ENCODE peak calls at places on chromosomes 5 and 9, in ten cellular contexts. One of them, this sample, is unnamed.
A peak's percentile ranks its signal among the peaks of the same experiment; 100 is the strongest.

GRCh38 chr9:104993291-104993963 is 65.5 kb upstream of the ABCA1 start:
- DNase-seq in uterus: peak; percentile 67
- DNase-seq in vagina: peak; percentile 96
- DNase-seq in ovary: no peak
- DNase-seq in A549: no peak
- DNase-seq in heart left ventricle: peak; percentile 81
- DNase-seq in K562: peak; percentile 61
- DNase-seq in IMR-90: peak; percentile 86
- DNase-seq in spleen: peak; percentile 81
- DNase-seq in upper lobe of left lung: peak; percentile 91
- DNase-seq in this sample: peak; percentile 93

GRCh38 chr9:137031904-137032639 is at the start of gene FUT7:
- DNase-seq in uterus: no peak
- DNase-seq in vagina: no peak
- DNase-seq in ovary: no peak
- DNase-seq in A549: no peak
- DNase-seq in heart left ventricle: no peak
- DNase-seq in K562: no peak
- DNase-seq in IMR-90: no peak
- DNase-seq in spleen: peak; percentile 92
- DNase-seq in upper lobe of left lung: peak; percentile 64
- DNase-seq in this sample: no peak

GRCh38 chr5:45334939-45335338 is 361.2 kb downstream of the HCN1 start:
- DNase-seq in uterus: no peak
- DNase-seq in vagina: no peak
- DNase-seq in ovary: no peak
- DNase-seq in A549: no peak
- DNase-seq in heart left ventricle: no peak
- DNase-seq in K562: no peak
- DNase-seq in IMR-90: no peak
- DNase-seq in spleen: no peak
- DNase-seq in upper lobe of left lung: no peak
- DNase-seq in this sample: no peak

GRCh38 chr9:99249619-99250018 is 27.5 kb downstream of the SEC61B start:
- DNase-seq in uterus: no peak
- DNase-seq in vagina: no peak
- DNase-seq in ovary: no peak
- DNase-seq in A549: no peak
- DNase-seq in heart left ventricle: no peak
- DNase-seq in K562: no peak
- DNase-seq in IMR-90: no peak
- DNase-seq in spleen: no peak
- DNase-seq in upper lobe of left lung: no peak
- DNase-seq in this sample: no peak

GRCh38 chr9:3732077-3733038 is 206.6 kb upstream of the RFX3 start:
- DNase-seq in uterus: peak; percentile 40
- DNase-seq in vagina: no peak
- DNase-seq in ovary: peak; percentile 34
- DNase-seq in A549: peak; percentile 83
- DNase-seq in heart left ventricle: peak; percentile 31
- DNase-seq in K562: peak; percentile 50
- DNase-seq in IMR-90: peak; percentile 90
- DNase-seq in spleen: no peak
- DNase-seq in upper lobe of left lung: peak; percentile 36
- DNase-seq in this sample: peak; percentile 61

GRCh38 chr9:97751510-97751909 is 54.4 kb upstream of the XPA start:
- DNase-seq in uterus: no peak
- DNase-seq in vagina: peak; percentile 22
- DNase-seq in ovary: no peak
- DNase-seq in A549: no peak
- DNase-seq in heart left ventricle: no peak
- DNase-seq in K562: no peak
- DNase-seq in IMR-90: no peak
- DNase-seq in spleen: no peak
- DNase-seq in upper lobe of left lung: no peak
- DNase-seq in this sample: no peak

GRCh38 chr9:5799314-5799713 is 33.6 kb downstream of the ERMP1 start:
- DNase-seq in uterus: no peak
- DNase-seq in vagina: no peak
- DNase-seq in ovary: no peak
- DNase-seq in A549: peak; percentile 73
- DNase-seq in heart left ventricle: no peak
- DNase-seq in K562: peak; percentile 43
- DNase-seq in IMR-90: peak; percentile 59
- DNase-seq in spleen: no peak
- DNase-seq in upper lobe of left lung: no peak
- DNase-seq in this sample: peak; percentile 48

GRCh38 chr5:29077451-29077850 is 2039.1 kb upstream of the CDH9 start:
- DNase-seq in uterus: no peak
- DNase-seq in vagina: no peak
- DNase-seq in ovary: no peak
- DNase-seq in A549: peak; percentile 45
- DNase-seq in heart left ventricle: no peak
- DNase-seq in K562: no peak
- DNase-seq in IMR-90: no peak
- DNase-seq in spleen: no peak
- DNase-seq in upper lobe of left lung: no peak
- DNase-seq in this sample: no peak

GRCh38 chr5:173318338-173318737 is 9.9 kb downstream of the STC2 start:
- DNase-seq in uterus: no peak
- DNase-seq in vagina: no peak
- DNase-seq in ovary: no peak
- DNase-seq in A549: no peak
- DNase-seq in heart left ventricle: no peak
- DNase-seq in K562: no peak
- DNase-seq in IMR-90: no peak
- DNase-seq in spleen: no peak
- DNase-seq in upper lobe of left lung: no peak
- DNase-seq in this sample: no peak

GRCh38 chr5:173319610-173320100 is 8.6 kb downstream of the STC2 start:
- DNase-seq in uterus: no peak
- DNase-seq in vagina: no peak
- DNase-seq in ovary: no peak
- DNase-seq in A549: no peak
- DNase-seq in heart left ventricle: no peak
- DNase-seq in K562: no peak
- DNase-seq in IMR-90: no peak
- DNase-seq in spleen: peak; percentile 48
- DNase-seq in upper lobe of left lung: no peak
- DNase-seq in this sample: no peak

GRCh38 chr5:173318881-173319609 is 9.2 kb downstream of the STC2 start:
- DNase-seq in uterus: no peak
- DNase-seq in vagina: no peak
- DNase-seq in ovary: no peak
- DNase-seq in A549: no peak
- DNase-seq in heart left ventricle: no peak
- DNase-seq in K562: no peak
- DNase-seq in IMR-90: no peak
- DNase-seq in spleen: peak; percentile 31
- DNase-seq in upper lobe of left lung: no peak
- DNase-seq in this sample: no peak

GRCh38 chr5:173321886-173322285 is 6.3 kb downstream of the STC2 start:
- DNase-seq in uterus: no peak
- DNase-seq in vagina: no peak
- DNase-seq in ovary: no peak
- DNase-seq in A549: no peak
- DNase-seq in heart left ventricle: no peak
- DNase-seq in K562: no peak
- DNase-seq in IMR-90: peak; percentile 40
- DNase-seq in spleen: no peak
- DNase-seq in upper lobe of left lung: no peak
- DNase-seq in this sample: no peak

DNA sequence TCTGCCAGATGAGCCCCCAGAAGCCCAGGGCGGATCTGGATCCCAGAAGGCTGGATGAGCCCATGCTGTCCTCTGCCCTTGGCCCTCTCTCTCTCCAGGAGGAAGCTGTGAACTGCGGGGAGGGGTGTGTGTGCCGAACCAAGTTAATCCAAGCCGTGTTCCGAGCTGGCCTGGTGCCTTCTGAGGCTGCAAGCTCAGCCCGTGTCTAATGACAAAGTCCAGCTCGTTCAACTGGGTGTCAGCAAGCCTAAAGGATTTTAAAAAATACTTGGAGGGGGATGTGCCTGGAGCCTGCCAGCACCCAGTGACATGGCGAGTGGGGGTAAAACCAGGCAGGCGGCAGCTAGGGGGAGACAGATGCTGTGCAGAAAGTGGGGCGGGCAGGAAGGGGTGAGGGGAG is 8.0 kb downstream of the STC2 start:
- DNase-seq in uterus: peak; percentile 62
- DNase-seq in vagina: no peak
- DNase-seq in ovary: peak; percentile 72
- DNase-seq in A549: no peak
- DNase-seq in heart left ventricle: peak; percentile 65
- DNase-seq in K562: no peak
- DNase-seq in IMR-90: no peak
- DNase-seq in spleen: peak; percentile 56
- DNase-seq in upper lobe of left lung: no peak
- DNase-seq in this sample: peak; percentile 80
- TF ChIP-seq CTCF in uterus: no peak
- TF ChIP-seq CTCF in vagina: no peak
- TF ChIP-seq CTCF in ovary: no peak
- TF ChIP-seq CTCF in A549: no peak
- TF ChIP-seq CTCF in heart left ventricle: peak; percentile 40
- TF ChIP-seq CTCF in K562: no peak
- TF ChIP-seq CTCF in IMR-90: peak; percentile 22
- TF ChIP-seq CTCF in spleen: no peak
- TF ChIP-seq CTCF in upper lobe of left lung: no peak
- TF ChIP-seq CTCF in this sample: no peak

GRCh38 chr9:135901036-135901758 is 6.1 kb downstream of the CAMSAP1 start:
- DNase-seq in uterus: no peak
- DNase-seq in vagina: no peak
- DNase-seq in ovary: no peak
- DNase-seq in A549: no peak
- DNase-seq in heart left ventricle: no peak
- DNase-seq in K562: no peak
- DNase-seq in IMR-90: no peak
- DNase-seq in spleen: no peak
- DNase-seq in upper lobe of left lung: no peak
- DNase-seq in this sample: no peak
- TF ChIP-seq POLR2A in uterus: no peak
- TF ChIP-seq POLR2A in vagina: no peak
- TF ChIP-seq POLR2A in ovary: no peak
- TF ChIP-seq POLR2A in A549: no peak
- TF ChIP-seq POLR2A in heart left ventricle: no peak
- TF ChIP-seq POLR2A in K562: no peak
- TF ChIP-seq POLR2A in IMR-90: no peak
- TF ChIP-seq POLR2A in spleen: no peak
- TF ChIP-seq POLR2A in upper lobe of left lung: no peak
- TF ChIP-seq POLR2A in this sample: no peak

DNA sequence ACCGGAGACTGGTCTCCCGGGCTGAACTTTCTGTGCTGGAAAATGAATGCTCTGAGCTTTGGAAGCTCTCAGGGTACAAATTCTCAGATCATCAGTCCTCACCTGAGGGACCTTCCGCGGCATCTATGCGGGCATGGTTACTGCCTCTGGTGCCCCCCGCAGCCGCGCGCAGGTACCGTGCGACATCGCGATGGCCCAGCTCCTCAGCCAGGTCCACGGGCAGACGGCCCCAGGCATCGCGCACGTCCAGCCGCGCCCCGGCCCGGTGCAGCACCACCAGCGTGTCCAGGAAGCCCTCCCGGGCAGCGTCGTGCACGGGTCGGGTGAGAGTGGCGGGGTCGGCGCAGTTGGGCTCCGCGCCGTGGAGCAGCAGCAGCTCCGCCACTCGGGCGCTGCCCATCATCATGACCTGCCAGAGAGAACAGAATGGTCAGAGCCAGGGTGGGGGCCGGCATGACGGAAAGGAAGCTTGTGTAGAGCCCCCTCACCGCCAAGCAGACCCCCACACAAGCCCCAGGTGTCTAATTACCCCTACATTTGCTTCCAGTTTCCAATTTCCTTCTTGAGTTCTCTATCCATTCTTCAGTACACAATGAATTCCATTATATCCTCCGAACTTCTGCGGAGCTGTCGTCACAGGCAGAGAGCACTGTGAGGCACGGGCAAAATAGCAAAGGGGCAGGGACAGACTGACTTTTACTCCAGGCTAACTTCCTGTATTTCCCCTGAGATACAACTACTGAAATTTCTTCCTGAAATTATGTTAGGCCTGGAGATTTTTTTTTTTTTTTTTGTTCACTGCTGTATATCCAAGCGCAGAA is 23.2 kb downstream of the CDKN2A start:
- DNase-seq in uterus: no peak
- DNase-seq in vagina: no peak
- DNase-seq in ovary: no peak
- DNase-seq in A549: no peak
- DNase-seq in heart left ventricle: no peak
- DNase-seq in K562: no peak
- DNase-seq in IMR-90: no peak
- DNase-seq in spleen: no peak
- DNase-seq in upper lobe of left lung: no peak
- DNase-seq in this sample: no peak
- H3K4me3 ChIP-seq in uterus: no peak overlapping the region
- H3K4me3 ChIP-seq in vagina: no peak overlapping the region
- H3K4me3 ChIP-seq in ovary: no peak overlapping the region
- H3K4me3 ChIP-seq in A549: no peak overlapping the region
- H3K4me3 ChIP-seq in heart left ventricle: no peak overlapping the region
- H3K4me3 ChIP-seq in K562: no peak overlapping the region
- H3K4me3 ChIP-seq in IMR-90: no peak overlapping the region
- H3K4me3 ChIP-seq in spleen: no peak overlapping the region
- H3K4me3 ChIP-seq in upper lobe of left lung: no peak overlapping the region
- H3K4me3 ChIP-seq in this sample: no peak overlapping the region

GRCh38 chr9:22211588-22212360 is 202.7 kb upstream of the CDKN2B start:
- DNase-seq in uterus: no peak
- DNase-seq in vagina: no peak
- DNase-seq in ovary: no peak
- DNase-seq in A549: peak; percentile 80
- DNase-seq in heart left ventricle: no peak
- DNase-seq in K562: no peak
- DNase-seq in IMR-90: peak; percentile 93
- DNase-seq in spleen: no peak
- DNase-seq in upper lobe of left lung: no peak
- DNase-seq in this sample: no peak

GRCh38 chr9:22210936-22211335 is 201.8 kb upstream of the CDKN2B start:
- DNase-seq in uterus: no peak
- DNase-seq in vagina: no peak
- DNase-seq in ovary: no peak
- DNase-seq in A549: no peak
- DNase-seq in heart left ventricle: no peak
- DNase-seq in K562: no peak
- DNase-seq in IMR-90: no peak
- DNase-seq in spleen: no peak
- DNase-seq in upper lobe of left lung: no peak
- DNase-seq in this sample: no peak

GRCh38 chr9:22206833-22207232 is 197.7 kb upstream of the CDKN2B start:
- DNase-seq in uterus: no peak
- DNase-seq in vagina: no peak
- DNase-seq in ovary: no peak
- DNase-seq in A549: no peak
- DNase-seq in heart left ventricle: no peak
- DNase-seq in K562: no peak
- DNase-seq in IMR-90: no peak
- DNase-seq in spleen: no peak
- DNase-seq in upper lobe of left lung: no peak
- DNase-seq in this sample: no peak

GRCh38 chr9:22210262-22210661 is 201.2 kb upstream of the CDKN2B start:
- DNase-seq in uterus: no peak
- DNase-seq in vagina: no peak
- DNase-seq in ovary: no peak
- DNase-seq in A549: peak; percentile 36
- DNase-seq in heart left ventricle: no peak
- DNase-seq in K562: no peak
- DNase-seq in IMR-90: no peak
- DNase-seq in spleen: no peak
- DNase-seq in upper lobe of left lung: no peak
- DNase-seq in this sample: no peak

DNA sequence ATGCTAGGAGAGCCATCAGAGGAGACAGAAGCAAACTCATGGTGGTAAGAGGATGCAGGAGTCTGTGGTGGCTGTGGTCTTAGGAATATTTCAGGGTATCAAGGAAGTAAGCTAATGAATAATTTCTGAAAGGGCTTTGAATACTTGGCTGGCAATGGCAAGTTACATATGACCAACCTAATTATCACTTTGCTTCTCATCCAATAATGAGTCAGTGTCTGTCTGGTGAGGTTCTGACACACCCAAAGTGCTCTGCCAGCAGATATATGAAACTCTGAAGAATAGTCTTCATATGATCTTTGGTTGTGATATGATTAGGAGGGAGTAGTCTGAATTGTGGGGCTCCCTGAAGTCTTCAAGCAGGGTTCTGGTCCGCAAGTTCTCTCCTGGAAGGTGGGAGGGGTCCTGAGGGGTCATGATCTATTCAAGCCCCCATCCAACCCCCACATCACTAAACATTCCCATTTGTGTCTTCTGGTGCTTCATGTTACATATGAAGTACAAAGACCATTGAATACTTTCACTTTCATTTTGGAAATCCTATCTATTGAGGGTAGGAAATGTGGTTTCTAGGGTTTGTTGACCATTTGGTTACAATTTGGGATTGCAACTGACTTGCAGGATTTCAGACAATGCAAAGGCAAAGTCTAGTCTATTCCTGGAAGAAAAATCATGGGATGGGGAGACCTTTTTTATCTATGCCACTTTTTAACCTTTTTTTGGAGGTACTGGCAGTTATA is 199.9 kb upstream of the CDKN2B start:
- DNase-seq in uterus: no peak
- DNase-seq in vagina: no peak
- DNase-seq in ovary: no peak
- DNase-seq in A549: peak; percentile 36
- DNase-seq in heart left ventricle: no peak
- DNase-seq in K562: no peak
- DNase-seq in IMR-90: no peak
- DNase-seq in spleen: no peak
- DNase-seq in upper lobe of left lung: no peak
- DNase-seq in this sample: no peak
- TF ChIP-seq CTCF in uterus: no peak
- TF ChIP-seq CTCF in vagina: no peak
- TF ChIP-seq CTCF in ovary: no peak
- TF ChIP-seq CTCF in A549: no peak
- TF ChIP-seq CTCF in heart left ventricle: no peak
- TF ChIP-seq CTCF in K562: no peak
- TF ChIP-seq CTCF in IMR-90: no peak
- TF ChIP-seq CTCF in spleen: no peak
- TF ChIP-seq CTCF in upper lobe of left lung: no peak
- TF ChIP-seq CTCF in this sample: no peak